ENCODE peak calls at places on chromosomes 1 and 21, in five cellular contexts. M is mesenchymal stem cell, I is NT2/D1, Y is astrocyte, S is HepG2. N is an unnamed sample.

GRCh38 chr1:216566809-216567208 is 143.6 kb upstream of the USH2A start:
- DNase-seq in M (peak), I (no peak), Y (peak), S (no peak), N (peak)

GRCh38 chr1:161484613-161485012 is 20.6 kb upstream of the FCGR2A start:
- DNase-seq in M (no peak), I (no peak), Y (no peak), S (no peak), N (peak)

GRCh38 chr1:108010581-108010980 is 45.6 kb upstream of the VAV3 start:
- DNase-seq in M (no peak), I (no peak), Y (no peak), S (no peak), N (no peak)

GRCh38 chr1:30894508-30894973 is 14.0 kb downstream of the SDC3 start:
- DNase-seq in M (no peak), I (no peak), Y (no peak), S (no peak), N (no peak)

GRCh38 chr1:89125571-89126233 is at the start of gene GBP2:
- DNase-seq in M (peak), I (no peak), Y (peak), S (peak), N (no peak)

GRCh38 chr1:207025144-207025880 is 7.2 kb downstream of the C1orf116 start:
- DNase-seq in M (peak), I (peak), Y (peak), S (peak), N (no peak)

GRCh38 chr1:112011231-112011630 is 21.8 kb upstream of the KCND3 start:
- DNase-seq in M (no peak), I (no peak), Y (peak), S (no peak), N (no peak)

GRCh38 chr1:228315484-228315944 is 91.1 kb downstream of the TRIM11 start:
- DNase-seq in M (no peak), I (no peak), Y (no peak), S (no peak), N (no peak)

GRCh38 chr1:40919475-40920011 is 57.4 kb upstream of the CITED4 start:
- DNase-seq in M (no peak), I (no peak), Y (no peak), S (peak), N (no peak)

GRCh38 chr1:118104956-118105355 is 80.1 kb downstream of the SPAG17 start:
- DNase-seq in M (no peak), I (no peak), Y (no peak), S (no peak), N (no peak)

GRCh38 chr1:11394592-11395229 is 84.2 kb upstream of the DISP3 start:
- DNase-seq in M (no peak), I (no peak), Y (no peak), S (no peak), N (no peak)

GRCh38 chr1:32352831-32353383 is 9.4 kb downstream of the FAM229A start:
- DNase-seq in M (peak), I (no peak), Y (no peak), S (no peak), N (no peak)
- H3K9ac ChIP-seq in M (peak), I (peak), Y (no peak), S (peak), N (no peak)

GRCh38 chr21:34129039-34129891 is 55.9 kb downstream of the MRPS6 start:
- DNase-seq in M (peak), I (peak), Y (peak), S (no peak), N (no peak)

GRCh38 chr21:34129971-34130597 is 56.7 kb downstream of the MRPS6 start:
- DNase-seq in M (peak), I (peak), Y (peak), S (peak), N (no peak)

GRCh38 chr21:34132202-34132601 is 58.8 kb downstream of the MRPS6 start:
- DNase-seq in M (no peak), I (no peak), Y (no peak), S (no peak), N (no peak)

GRCh38 chr21:34131586-34131985 is 58.2 kb downstream of the MRPS6 start:
- DNase-seq in M (peak), I (no peak), Y (peak), S (no peak), N (no peak)

DNA sequence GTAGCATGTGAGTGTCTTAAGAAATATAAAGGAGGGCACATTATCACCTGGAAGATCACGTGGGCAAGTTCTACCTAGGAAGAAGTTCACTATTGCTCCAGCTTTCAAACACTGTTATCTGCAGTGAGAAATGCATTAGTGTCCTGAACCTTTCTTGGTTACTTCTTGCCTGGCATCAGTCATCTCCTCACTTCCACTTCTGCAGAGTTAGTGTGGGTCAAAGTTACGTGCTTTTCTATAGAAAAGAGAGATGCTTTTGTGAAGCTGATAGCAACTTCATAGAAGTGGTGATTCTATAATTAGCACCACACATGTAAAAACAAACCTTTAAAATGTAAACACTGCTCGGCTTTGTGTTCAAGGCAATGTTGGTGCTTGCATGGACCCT is 57.2 kb downstream of the MRPS6 start:
- DNase-seq in M (no peak), I (no peak), Y (no peak), S (no peak), N (no peak)
- H3K9ac ChIP-seq in M (peak), I (peak), Y (peak), S (no peak), N (no peak)

GRCh38 chr21:46226146-46226545 is 2.4 kb downstream of the LSS start:
- DNase-seq in M (peak), I (no peak), Y (no peak), S (no peak), N (no peak)

GRCh38 chr21:46227811-46228344 is 696 bp downstream of the LSS start:
- DNase-seq in M (peak), I (no peak), Y (no peak), S (no peak), N (peak)

GRCh38 chr21:46228345-46229051 is at the start of gene LSS:
- DNase-seq in M (peak), I (peak), Y (peak), S (peak), N (peak)

GRCh38 chr21:46229133-46229922 is 754 bp upstream of the LSS start:
- DNase-seq in M (no peak), I (peak), Y (no peak), S (peak), N (peak)

GRCh38 chr21:46226920-46227599 is 1.5 kb downstream of the LSS start:
- DNase-seq in M (peak), I (no peak), Y (peak), S (no peak), N (peak)
- H3K9ac ChIP-seq in M (peak), I (peak), Y (peak), S (peak), N (peak)

GRCh38 chr1:204480515-204480914 is 14.1 kb downstream of the PIK3C2B start:
- DNase-seq in M (no peak), I (no peak), Y (no peak), S (no peak), N (no peak)

GRCh38 chr1:204478166-204478899 is 16.3 kb downstream of the PIK3C2B start:
- DNase-seq in M (no peak), I (no peak), Y (no peak), S (no peak), N (no peak)

GRCh38 chr1:204477036-204477740 is 17.4 kb downstream of the PIK3C2B start:
- DNase-seq in M (peak), I (no peak), Y (peak), S (no peak), N (no peak)

GRCh38 chr1:204479387-204480136 is 15.0 kb downstream of the PIK3C2B start:
- DNase-seq in M (no peak), I (no peak), Y (no peak), S (no peak), N (no peak)

DNA sequence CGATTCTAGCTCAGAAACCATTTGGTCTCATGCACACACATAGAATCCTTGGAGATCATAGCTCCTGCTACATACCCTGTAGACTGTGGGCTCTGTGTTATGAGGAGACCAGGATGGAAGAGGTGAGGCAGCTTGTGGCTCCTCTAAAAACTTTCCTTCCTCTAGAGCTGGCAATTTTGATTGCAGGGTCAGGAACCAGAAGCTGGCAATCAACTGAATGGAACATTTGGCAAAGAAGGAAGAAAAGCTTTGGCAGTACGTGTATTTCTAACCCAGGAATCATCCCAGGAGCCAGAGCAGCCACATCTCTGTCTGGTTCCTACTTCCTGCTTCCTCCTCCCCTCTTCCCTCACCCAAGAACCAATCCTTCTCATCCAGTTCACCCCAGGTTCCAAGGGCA is 15.7 kb downstream of the PIK3C2B start:
- DNase-seq in M (no peak), I (no peak), Y (no peak), S (no peak), N (no peak)
- H3K9ac ChIP-seq in M (no peak), I (no peak), Y (no peak), S (no peak), N (no peak)

GRCh38 chr1:24379733-24380315 is 33.8 kb downstream of the STPG1 start:
- DNase-seq in M (peak), I (no peak), Y (no peak), S (no peak), N (no peak)
- H3K9ac ChIP-seq in M (peak), I (no peak), Y (no peak), S (no peak), N (no peak)

GRCh38 chr1:173507847-173508209 is 30.7 kb downstream of the PRDX6 start:
- DNase-seq in M (no peak), I (no peak), Y (no peak), S (no peak), N (no peak)
- H3K9ac ChIP-seq in M (peak), I (peak), Y (peak), S (no peak), N (no peak)

DNA sequence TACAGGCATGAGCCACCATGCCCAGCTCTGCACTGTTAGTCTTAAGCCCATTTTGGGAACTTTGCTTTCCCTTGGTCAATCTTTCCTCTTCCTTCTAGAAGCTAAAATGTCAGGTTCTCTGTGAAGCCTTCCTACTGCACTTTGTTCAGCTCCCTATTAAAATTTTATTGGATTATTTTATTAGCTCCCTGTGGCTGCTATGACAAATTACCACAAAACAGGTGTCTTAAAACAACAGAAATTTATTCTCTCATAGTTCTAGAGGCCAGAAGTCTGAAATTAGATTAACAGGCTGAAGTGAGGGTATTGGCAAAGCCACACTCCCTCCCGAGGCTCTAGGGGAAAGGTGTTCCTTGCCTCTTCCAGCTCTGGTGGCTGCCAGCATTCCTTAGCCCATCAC is 4.2 kb upstream of the SMYD2 start:
- DNase-seq in M (no peak), I (no peak), Y (no peak), S (no peak), N (no peak)
- H3K9ac ChIP-seq in M (no peak), I (no peak), Y (no peak), S (no peak), N (no peak)

N was measured in Karpas-422.